ENCODE peak calls at places on chromosome 4, in nine cellular contexts. Y is DMS153; O is Calu3; F is caudate nucleus; I is NCI-H1092 treated with DMSO at 0.1 percent for 48 hours; R is GM23338; E is NCI-H2081; G is CD8-positive, alpha-beta memory T cell; H is AG08396. N is an unnamed sample.

GRCh38 chr4:10403633-10404445 is 53.4 kb downstream of the ZNF518B start:
- DNase-seq in Y (peak; percentile 11), O (peak; percentile 17), F (no peak), I (peak; percentile 30), R (peak; percentile 70), E (peak; percentile 26), G (no peak), H (peak; percentile 39), N (peak; percentile 52)

GRCh38 chr4:110540606-110541440 is 64.9 kb downstream of the ENPEP start:
- DNase-seq in Y (no peak), O (no peak), F (no peak), I (no peak), R (no peak), E (no peak), G (no peak), H (no peak), N (no peak)

GRCh38 chr4:118969359-118969758 is 80.7 kb downstream of the SYNPO2 start:
- DNase-seq in Y (peak; percentile 13), O (peak; percentile 37), F (no peak), I (peak; percentile 34), R (peak; percentile 56), E (peak; percentile 16), G (no peak), H (peak; percentile 60), N (peak; percentile 48)

GRCh38 chr4:105619193-105619931 is 66.9 kb downstream of the ARHGEF38 start:
- DNase-seq in Y (peak; percentile 86), O (peak; percentile 76), F (no peak), I (peak; percentile 91), R (no peak), E (peak; percentile 67), G (no peak), H (no peak), N (no peak)

GRCh38 chr4:78606035-78606434 is 54.5 kb downstream of the ANXA3 start:
- DNase-seq in Y (no peak), O (no peak), F (no peak), I (no peak), R (no peak), E (no peak), G (no peak), H (no peak), N (no peak)

GRCh38 chr4:128653514-128654420 is 155.7 kb upstream of the JADE1 start:
- DNase-seq in Y (no peak), O (no peak), F (no peak), I (peak; percentile 83), R (peak; percentile 47), E (no peak), G (no peak), H (peak; percentile 25), N (no peak)

GRCh38 chr4:17639136-17639535 is 24.7 kb downstream of the MED28 start:
- DNase-seq in Y (no peak), O (no peak), F (no peak), I (no peak), R (no peak), E (no peak), G (no peak), H (no peak), N (no peak)

GRCh38 chr4:138405934-138406567 is 163.9 kb upstream of the SLC7A11 start:
- DNase-seq in Y (no peak), O (no peak), F (no peak), I (no peak), R (no peak), E (no peak), G (no peak), H (peak; percentile 13), N (no peak)

GRCh38 chr4:101044766-101045165 is 302.6 kb downstream of the PPP3CA start:
- DNase-seq in Y (no peak), O (no peak), F (no peak), I (no peak), R (peak; percentile 24), E (no peak), G (no peak), H (no peak), N (no peak)

GRCh38 chr4:37516057-37516775 is 170.0 kb downstream of the RELL1 start:
- DNase-seq in Y (no peak), O (no peak), F (no peak), I (no peak), R (peak; percentile 10), E (no peak), G (no peak), H (no peak), N (no peak)

GRCh38 chr4:74583066-74583700 is 138.2 kb downstream of the AREG start:
- DNase-seq in Y (no peak), O (no peak), F (no peak), I (no peak), R (no peak), E (no peak), G (no peak), H (peak; percentile 4), N (peak; percentile 2)

GRCh38 chr4:76216975-76217814 is 3.6 kb upstream of the SCARB2 start:
- DNase-seq in Y (no peak), O (no peak), F (no peak), I (no peak), R (peak; percentile 24), E (no peak), G (no peak), H (no peak), N (peak; percentile 16)

GRCh38 chr4:137156807-137157206 is 375.5 kb downstream of the PCDH18 start:
- DNase-seq in Y (no peak), O (no peak), F (no peak), I (no peak), R (no peak), E (no peak), G (no peak), H (no peak), N (no peak)

GRCh38 chr4:73853718-73854473 is 800 bp downstream of the PF4V1 start:
- DNase-seq in Y (no peak), O (no peak), F (no peak), I (no peak), R (no peak), E (no peak), G (no peak), H (no peak), N (no peak)

GRCh38 chr4:164203476-164203875 is 550.5 kb upstream of the SMIM31 start:
- DNase-seq in Y (no peak), O (no peak), F (no peak), I (no peak), R (no peak), E (no peak), G (no peak), H (no peak), N (no peak)

GRCh38 chr4:182143822-182144620 is 99.2 kb upstream of the TENM3 start:
- DNase-seq in Y (peak; percentile 74), O (peak; percentile 43), F (no peak), I (peak; percentile 93), R (peak; percentile 87), E (peak; percentile 26), G (no peak), H (peak; percentile 37), N (peak; percentile 76)

GRCh38 chr4:145840162-145840768 is 98.4 kb downstream of the ZNF827 start:
- DNase-seq in Y (peak; percentile 45), O (peak; percentile 13), F (no peak), I (peak; percentile 33), R (no peak), E (peak; percentile 12), G (no peak), H (peak; percentile 26), N (peak; percentile 39)

GRCh38 chr4:142567620-142568451 is 278.3 kb downstream of the INPP4B start:
- DNase-seq in Y (no peak), O (peak; percentile 48), F (no peak), I (no peak), R (peak; percentile 7), E (no peak), G (no peak), H (peak; percentile 7), N (no peak)

GRCh38 chr4:2265113-2266110 is 3.5 kb upstream of the MXD4 start:
- DNase-seq in Y (no peak), O (no peak), F (no peak), I (no peak), R (no peak), E (no peak), G (no peak), H (no peak), N (no peak)

GRCh38 chr4:19729873-19730735 is 521.6 kb upstream of the SLIT2 start:
- DNase-seq in Y (no peak), O (no peak), F (no peak), I (no peak), R (no peak), E (no peak), G (no peak), H (no peak), N (no peak)

GRCh38 chr4:175346381-175346780 is 428.2 kb downstream of the ADAM29 start:
- DNase-seq in Y (no peak), O (no peak), F (no peak), I (no peak), R (no peak), E (no peak), G (no peak), H (no peak), N (no peak)

N was measured in SW480.